ENCODE peak calls at places on chromosome 9, in four cellular contexts. M, Z, C and R are unnamed samples.

GRCh38 chr9:120434532-120434931 is 145.4 kb downstream of the CDK5RAP2 start:
- DNase-seq in Z (no peak), M (no peak), C (no peak), R (no peak)

GRCh38 chr9:129177791-129178578 is at the start of gene IER5L:
- DNase-seq in Z (no peak), M (peak), C (peak), R (peak)

GRCh38 chr9:134063088-134063875 is 4.5 kb downstream of the BRD3 start:
- DNase-seq in C (peak), Z (no peak), M (no peak), R (no peak)

GRCh38 chr9:116674210-116674980 is 12.7 kb upstream of the TRIM32 start:
- DNase-seq in C (no peak), M (no peak), Z (no peak), R (no peak)

GRCh38 chr9:137367506-137368430 is 55.2 kb downstream of the EXD3 start:
- DNase-seq in C (no peak), Z (no peak), M (no peak), R (no peak)

GRCh38 chr9:14471041-14471440 is 157.1 kb upstream of the NFIB start:
- DNase-seq in Z (no peak), M (no peak), C (no peak), R (no peak)

GRCh38 chr9:18379073-18379811 is 94.7 kb upstream of the ADAMTSL1 start:
- DNase-seq in Z (no peak), C (no peak), M (no peak), R (no peak)

GRCh38 chr9:36023260-36024048 is 13.3 kb upstream of the RECK start:
- DNase-seq in Z (peak), C (peak), M (peak), R (peak)

GRCh38 chr9:38437193-38437823 is 13.1 kb upstream of the IGFBPL1 start:
- DNase-seq in Z (no peak), C (no peak), M (no peak), R (no peak)

GRCh38 chr9:5869315-5870019 is 21.2 kb upstream of the MLANA start:
- DNase-seq in Z (no peak), C (no peak), M (peak), R (peak)

GRCh38 chr9:116232425-116233159 is 79.0 kb downstream of the PAPPA start:
- DNase-seq in C (no peak), Z (no peak), M (no peak), R (no peak)

GRCh38 chr9:24044576-24044975 is 218.5 kb upstream of the ELAVL2 start:
- DNase-seq in C (no peak), Z (peak), M (no peak), R (no peak)

GRCh38 chr9:89137548-89138462 is 40.8 kb downstream of the SHC3 start:
- DNase-seq in M (no peak), Z (no peak), C (no peak), R (peak)

GRCh38 chr9:101671567-101671966 is 66.9 kb downstream of the GRIN3A start:
- DNase-seq in C (no peak), M (no peak), Z (no peak), R (no peak)

GRCh38 chr9:100088202-100088601 is 10.6 kb downstream of the ERP44 start:
- DNase-seq in C (no peak), Z (no peak), M (peak), R (no peak)

GRCh38 chr9:16453390-16453789 is 417.1 kb downstream of the BNC2 start:
- DNase-seq in C (no peak), Z (no peak), M (no peak), R (no peak)

GRCh38 chr9:98330831-98331230 is 75.4 kb upstream of the TBC1D2 start:
- DNase-seq in C (no peak), M (no peak), Z (no peak), R (no peak)

GRCh38 chr9:4055055-4055454 is 244.8 kb downstream of the GLIS3 start:
- DNase-seq in C (no peak), M (no peak), Z (no peak), R (no peak)

GRCh38 chr9:122821278-122821952 is 7.0 kb downstream of the PDCL start:
- DNase-seq in C (no peak), M (peak), Z (no peak), R (no peak)

GRCh38 chr9:27436234-27436633 is 87.9 kb upstream of the IFNK start:
- DNase-seq in Z (no peak), C (no peak), M (no peak), R (no peak)

GRCh38 chr9:113599647-113600476 is 136.3 kb downstream of the RGS3 start:
- DNase-seq in Z (no peak), M (no peak), C (no peak), R (no peak)

GRCh38 chr9:91786132-91786896 is 163.7 kb downstream of the ROR2 start:
- DNase-seq in Z (no peak), M (peak), C (no peak), R (no peak)

GRCh38 chr9:122477826-122478225 is at the start of gene OR1J1:
- DNase-seq in Z (no peak), M (no peak), C (no peak), R (no peak)

GRCh38 chr9:92774274-92774673 is 9.6 kb upstream of the BICD2 start:
- DNase-seq in C (no peak), M (no peak), Z (no peak), R (no peak)

GRCh38 chr9:128004011-128004604 is 23.3 kb upstream of the EEIG1 start:
- DNase-seq in M (peak), C (no peak), Z (no peak), R (no peak)

GRCh38 chr9:71273613-71274012 is 152.2 kb upstream of the TRPM3 start:
- DNase-seq in C (no peak), Z (no peak), M (no peak), R (no peak)

GRCh38 chr9:124810513-124811355 is 33.8 kb downstream of the OLFML2A start:
- DNase-seq in M (no peak), Z (no peak), C (peak), R (peak)

GRCh38 chr9:127578952-127579853 is 32.9 kb upstream of the STXBP1 start:
- DNase-seq in C (peak), Z (peak), M (no peak), R (peak)

GRCh38 chr9:94868462-94868861 is 142.0 kb downstream of the AOPEP start:
- DNase-seq in C (no peak), Z (no peak), M (no peak), R (no peak)

GRCh38 chr9:68540712-68541535 is at the start of gene TMEM252:
- DNase-seq in C (no peak), M (no peak), Z (no peak), R (no peak)

GRCh38 chr9:126955806-126956205 is 41.2 kb downstream of the RALGPS1 start:
- DNase-seq in Z (no peak), M (no peak), C (no peak), R (no peak)

GRCh38 chr9:18580146-18580545 is 106.2 kb downstream of the ADAMTSL1 start:
- DNase-seq in Z (no peak), M (no peak), C (no peak), R (no peak)

GRCh38 chr9:33942471-33943083 is 106.1 kb downstream of the UBAP2 start:
- DNase-seq in M (no peak), Z (no peak), C (no peak), R (no peak)
- TF ChIP-seq RAD21 in M (no peak), Z (no peak), C (no peak), R (no peak)

GRCh38 chr9:108443278-108443633 is 412.5 kb downstream of the ACTL7B start:
- DNase-seq in C (no peak), Z (no peak), M (no peak), R (no peak)

GRCh38 chr9:108441251-108441650 is 414.5 kb downstream of the ACTL7B start:
- DNase-seq in M (no peak), Z (no peak), C (no peak), R (no peak)

GRCh38 chr9:108443741-108444140 is 412.0 kb downstream of the ACTL7B start:
- DNase-seq in M (no peak), C (no peak), Z (no peak), R (no peak)

GRCh38 chr9:108444400-108445358 is 411.1 kb downstream of the ACTL7B start:
- DNase-seq in Z (no peak), C (no peak), M (no peak), R (peak)

DNA sequence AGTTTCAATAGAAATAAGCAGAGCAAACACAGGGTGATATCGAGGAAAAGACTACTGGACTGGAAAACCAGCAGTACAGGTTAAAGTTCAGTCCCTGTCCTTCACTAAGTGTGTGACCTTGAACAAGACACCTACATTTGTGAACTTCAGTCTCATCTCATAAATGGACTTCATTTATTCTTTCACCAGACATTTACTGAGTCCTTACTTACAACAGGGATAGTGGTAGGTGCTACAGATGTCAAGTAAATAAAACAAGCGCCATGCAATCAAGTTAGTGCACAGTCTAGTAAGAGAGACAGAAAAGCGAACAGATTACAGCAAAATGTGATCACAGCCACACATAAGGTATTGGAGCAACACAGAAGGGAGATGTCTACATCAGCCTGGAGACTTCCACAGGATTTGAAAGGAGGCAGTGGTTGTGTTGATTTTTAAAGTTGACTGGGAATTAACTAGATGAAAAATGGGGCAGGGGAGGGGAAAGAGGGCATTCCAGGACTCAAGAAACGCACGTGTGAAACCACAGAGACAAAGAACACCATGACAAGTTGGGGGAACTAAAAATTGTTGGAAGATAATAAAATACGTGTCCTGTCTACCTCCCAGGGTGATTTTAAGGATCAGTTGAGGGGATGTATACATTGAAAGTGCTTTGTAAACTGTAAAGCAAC is 413.0 kb downstream of the ACTL7B start:
- DNase-seq in C (no peak), M (no peak), Z (no peak), R (no peak)
- TF ChIP-seq JUND in C (no peak), M (no peak), Z (no peak), R (no peak)

DNA sequence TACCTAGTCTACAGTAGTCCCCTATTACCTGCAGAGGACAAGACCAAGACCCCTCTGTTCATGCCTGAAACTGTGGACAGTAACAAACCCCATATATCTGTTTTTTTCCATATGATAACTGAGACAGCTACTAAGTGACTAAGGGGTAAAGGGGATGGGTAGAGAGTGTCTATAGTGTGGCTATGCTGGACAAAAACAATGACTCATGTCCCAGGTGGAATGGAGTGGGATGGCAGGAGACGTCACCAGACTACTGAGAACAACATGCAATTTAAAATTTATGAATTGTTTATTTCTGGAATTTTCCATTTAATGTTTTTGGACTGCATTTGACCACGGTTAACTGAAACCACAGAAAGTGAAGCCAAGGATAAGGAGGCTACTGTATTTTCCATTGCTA is 171.8 kb downstream of the AGTPBP1 start:
- DNase-seq in M (peak), Z (no peak), C (no peak), R (peak)
- H3K9ac ChIP-seq in M (no peak), Z (no peak), C (no peak), R (no peak)

DNA sequence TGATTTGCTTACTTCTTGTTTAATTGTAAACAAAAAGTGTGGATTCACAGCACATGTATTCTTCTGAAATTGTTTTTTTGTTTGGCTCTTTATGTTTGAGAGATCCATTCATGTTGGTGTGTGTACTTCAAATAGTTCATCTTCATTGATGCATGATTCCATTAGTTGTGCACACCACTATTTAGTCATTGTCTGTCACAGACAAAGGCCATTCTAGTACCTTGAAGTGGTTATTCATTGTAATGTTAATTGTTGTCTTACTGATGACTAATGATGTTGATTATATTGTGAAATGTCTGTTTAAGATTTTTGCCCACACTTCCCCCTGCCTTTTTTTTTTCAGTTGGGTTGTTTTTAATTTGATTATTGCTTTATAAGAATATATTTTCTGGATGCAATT is 391.3 kb downstream of the DIRAS2 start:
- DNase-seq in C (no peak), Z (no peak), M (no peak), R (no peak)
- TF ChIP-seq RAD21 in C (no peak), Z (no peak), M (no peak), R (no peak)

GRCh38 chr9:33151601-33152000 is 15.5 kb downstream of the B4GALT1 start:
- DNase-seq in M (no peak), Z (no peak), C (no peak), R (no peak)

GRCh38 chr9:33153666-33154065 is 13.5 kb downstream of the B4GALT1 start:
- DNase-seq in C (no peak), Z (no peak), M (no peak), R (no peak)

GRCh38 chr9:33153001-33153400 is 14.1 kb downstream of the B4GALT1 start:
- DNase-seq in M (no peak), Z (no peak), C (no peak), R (no peak)

GRCh38 chr9:33148367-33149019 is 18.6 kb downstream of the B4GALT1 start:
- DNase-seq in Z (no peak), C (no peak), M (no peak), R (no peak)

DNA sequence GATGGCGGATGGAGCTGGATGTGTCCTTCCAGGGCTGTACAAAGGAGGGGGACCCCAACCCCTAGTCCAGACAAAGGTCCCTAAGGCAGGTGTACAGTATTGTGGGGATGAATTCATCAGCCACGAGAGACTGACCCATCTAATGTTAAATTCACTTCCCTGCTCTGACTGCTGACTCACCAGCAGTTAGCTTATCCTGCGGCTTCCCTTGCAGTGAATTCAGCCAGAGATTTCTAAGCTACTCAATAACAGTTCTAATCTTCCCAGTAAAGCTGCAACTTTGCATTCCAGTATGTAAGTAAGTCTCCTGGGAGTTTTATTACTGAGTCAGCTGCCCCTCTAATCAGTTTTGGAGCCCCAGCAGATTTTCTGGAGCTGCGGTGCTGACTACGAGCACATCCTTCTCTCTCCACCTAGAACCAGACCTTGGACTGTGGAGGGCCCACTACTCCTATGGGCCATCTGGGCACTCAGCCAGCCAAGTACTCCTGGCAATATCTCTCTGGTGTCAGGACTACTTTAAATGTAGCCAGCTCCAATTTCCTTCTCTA is 16.1 kb downstream of the B4GALT1 start:
- DNase-seq in Z (no peak), C (no peak), M (peak), R (no peak)
- TF ChIP-seq JUND in Z (no peak), C (peak), M (peak), R (no peak)

GRCh38 chr9:136141716-136142415 is 23.2 kb upstream of the TMEM250 start:
- DNase-seq in C (no peak), M (no peak), Z (no peak), R (no peak)
- H3K9ac ChIP-seq in C (no peak), M (no peak), Z (no peak), R (no peak)

DNA sequence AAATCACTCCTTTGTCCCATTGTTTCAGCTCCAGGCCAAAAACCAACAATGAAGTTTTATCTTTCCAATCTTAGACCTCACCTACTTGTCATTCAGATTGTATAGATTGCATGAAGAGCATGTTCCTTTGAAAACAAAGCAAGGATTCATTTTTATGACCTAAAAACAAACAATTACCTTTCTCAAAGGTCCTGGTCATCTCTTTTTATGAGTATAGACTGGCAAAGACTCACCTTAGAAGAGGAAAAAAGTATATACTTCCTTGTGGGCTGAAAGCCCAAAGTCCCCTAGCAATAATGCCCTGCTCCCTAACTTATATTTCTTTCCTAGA is 28.4 kb upstream of the TLE1 start:
- DNase-seq in C (no peak), M (no peak), Z (no peak), R (no peak)
- TF ChIP-seq RAD21 in C (no peak), M (no peak), Z (no peak), R (no peak)